ENCODE peak calls at places on chromosomes 6 and 20, in seven cellular contexts. W, U, G, Y, E, O and P are unnamed samples.

GRCh38 chr6:105898286-105898685 is 187.8 kb upstream of the PRDM1 start:
- DNase-seq in O (no peak), G (peak), W (no peak), E (no peak), Y (peak), U (peak), P (peak)

GRCh38 chr6:64281167-64281566 is 645.6 kb downstream of the PHF3 start:
- DNase-seq in U (no peak), W (no peak), G (no peak), E (no peak), O (no peak), Y (no peak), P (no peak)

GRCh38 chr6:42979523-42980177 is 669 bp upstream of the PEX6 start:
- DNase-seq in O (no peak), W (no peak), Y (peak), G (peak), U (no peak), E (no peak), P (no peak)

GRCh38 chr6:44273617-44274016 is 3.4 kb downstream of the TMEM151B start:
- DNase-seq in G (no peak), Y (no peak), W (no peak), O (no peak), E (no peak), U (no peak), P (no peak)

GRCh38 chr6:37103169-37104039 is 66.5 kb upstream of the PIM1 start:
- DNase-seq in Y (peak), G (no peak), E (peak), O (no peak), U (no peak), W (peak), P (peak)

GRCh38 chr6:79048611-79049010 is 29.4 kb downstream of the PHIP start:
- DNase-seq in Y (peak), U (no peak), W (no peak), E (no peak), G (peak), O (no peak), P (peak)

GRCh38 chr6:27494987-27495385 is 22.1 kb upstream of the ZNF184 start:
- DNase-seq in Y (no peak), G (no peak), O (no peak), E (no peak), U (no peak), W (no peak), P (no peak)

GRCh38 chr6:124294572-124294971 is 490.9 kb downstream of the NKAIN2 start:
- DNase-seq in Y (no peak), O (no peak), G (peak), U (no peak), W (no peak), E (no peak), P (peak)

GRCh38 chr6:26478100-26478984 is 20.6 kb downstream of the BTN2A1 start:
- DNase-seq in G (no peak), U (no peak), E (no peak), W (no peak), O (no peak), Y (no peak), P (no peak)

GRCh38 chr6:113997106-113997505 is 26.2 kb upstream of the HDAC2 start:
- DNase-seq in U (peak), Y (peak), E (no peak), O (no peak), W (no peak), G (peak), P (peak)

GRCh38 chr6:50128420-50129005 is 78.8 kb upstream of the DEFB112 start:
- DNase-seq in O (no peak), Y (peak), G (no peak), U (no peak), W (no peak), E (no peak), P (peak)

GRCh38 chr6:25061289-25061945 is 125.7 kb upstream of the RIPOR2 start:
- DNase-seq in O (no peak), U (no peak), W (no peak), G (peak), E (no peak), Y (peak), P (peak)

GRCh38 chr6:14441371-14441781 is 323.8 kb downstream of the CD83 start:
- DNase-seq in Y (peak), E (peak), W (no peak), U (no peak), G (no peak), O (no peak), P (peak)

GRCh38 chr20:35909176-35909575 is 45.1 kb downstream of the SCAND1 start:
- DNase-seq in O (no peak), E (no peak), Y (no peak), W (no peak), U (no peak), G (no peak), P (no peak)

DNA sequence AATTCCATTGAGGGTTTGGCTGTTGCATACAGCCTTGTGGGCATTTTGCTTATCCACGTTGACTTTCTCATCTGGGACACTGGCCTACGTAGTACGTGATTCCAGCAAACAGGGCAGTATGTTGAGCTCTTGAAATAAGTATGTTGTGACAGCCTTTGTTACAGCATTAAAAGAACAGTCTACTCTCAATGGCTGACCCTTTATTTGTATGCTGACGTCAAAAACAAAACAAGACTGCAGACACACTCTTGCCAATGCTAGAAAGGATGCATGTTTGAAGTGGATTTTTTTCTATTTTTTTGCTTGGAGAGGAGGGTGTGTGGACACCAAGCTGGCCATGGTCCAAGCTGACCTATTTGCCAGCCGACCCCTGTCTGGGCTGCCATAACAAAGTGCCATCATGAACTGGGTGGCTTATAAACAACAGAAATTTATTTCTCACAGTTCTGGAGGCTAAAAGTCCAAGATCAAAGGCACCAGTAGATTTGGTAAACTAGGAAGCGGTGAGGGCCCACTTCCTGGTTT is 10.8 kb upstream of the SNHG17 start:
- DNase-seq in G (no peak), E (no peak), Y (no peak), W (no peak), O (no peak), U (no peak), P (no peak)
- H3K4me3 ChIP-seq in G (peak), E (peak), Y (peak), W (peak), O (peak), U (peak), P (peak)

GRCh38 chr20:23492292-23492691 is 1.4 kb downstream of the CST8 start:
- DNase-seq in Y (no peak), E (no peak), G (no peak), W (no peak), O (no peak), U (no peak), P (no peak)
- H3K4me3 ChIP-seq in Y (no peak), E (no peak), G (no peak), W (no peak), O (no peak), U (no peak), P (no peak)

DNA sequence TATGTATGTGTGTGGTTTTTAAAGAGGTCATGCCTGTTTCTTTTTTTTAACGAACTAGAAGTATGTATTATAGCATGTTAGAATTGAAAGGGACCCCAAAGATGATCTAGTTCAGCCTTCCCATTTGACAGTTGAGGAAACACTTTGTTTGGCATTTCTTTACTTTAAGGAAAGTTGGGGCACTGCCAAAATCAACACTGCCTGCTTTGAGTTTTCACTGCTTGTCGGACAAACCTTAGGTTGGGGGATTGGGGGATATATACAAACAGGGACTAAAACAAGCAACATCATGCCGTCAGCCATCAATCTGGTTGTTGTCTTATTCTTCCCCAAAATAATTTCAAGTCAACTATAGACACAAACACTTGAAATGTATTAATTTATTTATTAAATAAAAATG is 14.1 kb upstream of the CALHM6 start:
- DNase-seq in U (no peak), O (no peak), W (no peak), G (peak), E (no peak), Y (no peak), P (no peak)
- H3K4me3 ChIP-seq in U (peak), O (no peak), W (no peak), G (no peak), E (no peak), Y (peak), P (no peak)

GRCh38 chr6:46734867-46735719 is at the start of gene PLA2G7:
- DNase-seq in O (no peak), W (peak), G (no peak), U (no peak), E (peak), Y (peak), P (no peak)

GRCh38 chr6:46736913-46737312 is 1.7 kb upstream of the PLA2G7 start:
- DNase-seq in W (no peak), G (no peak), E (no peak), Y (no peak), U (no peak), O (no peak), P (no peak)

GRCh38 chr6:46730918-46731461 is 4.2 kb downstream of the PLA2G7 start:
- DNase-seq in W (no peak), O (no peak), Y (no peak), E (no peak), U (no peak), G (no peak), P (no peak)

GRCh38 chr6:46733410-46733809 is 1.8 kb downstream of the PLA2G7 start:
- DNase-seq in O (no peak), Y (no peak), E (no peak), W (no peak), U (no peak), G (no peak), P (no peak)

DNA sequence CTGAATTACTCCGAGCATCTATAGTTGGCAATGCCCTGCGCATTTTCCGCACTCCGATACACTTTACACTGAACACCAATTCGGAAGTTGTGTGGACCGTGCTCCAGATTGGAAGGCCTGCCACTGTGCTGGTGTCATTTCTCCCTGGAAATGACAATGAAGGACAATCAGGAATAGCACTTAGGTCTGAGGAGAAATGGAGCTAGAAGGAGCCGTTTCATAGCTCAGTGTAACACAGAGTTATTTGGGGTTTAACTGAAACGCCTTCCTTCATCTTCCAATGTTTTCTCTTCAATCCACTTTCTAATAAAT is 501 bp upstream of the PLA2G7 start:
- DNase-seq in W (no peak), Y (no peak), E (no peak), O (no peak), U (no peak), G (no peak), P (no peak)
- H3K4me3 ChIP-seq in W (peak), Y (peak), E (peak), O (peak), U (no peak), G (peak), P (no peak)

DNA sequence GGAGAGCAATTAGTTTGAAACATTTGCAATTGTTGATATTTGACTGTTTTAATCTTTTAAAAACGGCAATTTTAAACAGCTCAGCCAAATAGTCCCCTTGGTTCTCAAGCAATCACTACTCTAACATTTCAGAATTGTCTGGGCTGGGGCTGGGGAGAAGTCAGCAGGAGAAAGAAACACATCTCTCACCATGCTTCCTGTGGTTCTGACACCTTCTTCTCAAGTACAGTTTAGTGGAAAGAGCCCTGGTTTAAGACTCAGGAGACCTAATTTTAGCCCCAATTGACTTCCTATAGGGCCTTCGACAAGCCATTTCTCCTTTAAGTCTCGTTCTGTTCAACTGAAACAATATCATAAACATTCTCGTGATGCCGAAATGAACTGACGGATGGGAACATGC is 168.4 kb upstream of the CDYL start:
- DNase-seq in G (no peak), W (no peak), U (no peak), Y (no peak), E (no peak), O (no peak), P (no peak)
- H3K4me3 ChIP-seq in G (no peak), W (no peak), U (no peak), Y (no peak), E (no peak), O (peak), P (no peak)

GRCh38 chr6:1703091-1703855 is 93.6 kb downstream of the FOXC1 start:
- DNase-seq in G (no peak), E (no peak), U (no peak), W (no peak), O (no peak), Y (no peak), P (no peak)

GRCh38 chr6:1703923-1704322 is 94.2 kb downstream of the FOXC1 start:
- DNase-seq in U (no peak), E (no peak), Y (no peak), G (no peak), W (no peak), O (no peak), P (no peak)

GRCh38 chr6:1700283-1700967 is 90.7 kb downstream of the FOXC1 start:
- DNase-seq in E (no peak), W (no peak), Y (no peak), G (no peak), U (no peak), O (no peak), P (no peak)

GRCh38 chr6:1702580-1703051 is 92.9 kb downstream of the FOXC1 start:
- DNase-seq in O (no peak), Y (no peak), W (no peak), G (no peak), U (no peak), E (no peak), P (no peak)

GRCh38 chr6:1701668-1702353 is 92.1 kb downstream of the FOXC1 start:
- DNase-seq in U (peak), Y (peak), O (peak), E (peak), W (no peak), G (peak), P (peak)
- H3K4me3 ChIP-seq in U (no peak), Y (peak), O (peak), E (no peak), W (no peak), G (no peak), P (no peak)

DNA sequence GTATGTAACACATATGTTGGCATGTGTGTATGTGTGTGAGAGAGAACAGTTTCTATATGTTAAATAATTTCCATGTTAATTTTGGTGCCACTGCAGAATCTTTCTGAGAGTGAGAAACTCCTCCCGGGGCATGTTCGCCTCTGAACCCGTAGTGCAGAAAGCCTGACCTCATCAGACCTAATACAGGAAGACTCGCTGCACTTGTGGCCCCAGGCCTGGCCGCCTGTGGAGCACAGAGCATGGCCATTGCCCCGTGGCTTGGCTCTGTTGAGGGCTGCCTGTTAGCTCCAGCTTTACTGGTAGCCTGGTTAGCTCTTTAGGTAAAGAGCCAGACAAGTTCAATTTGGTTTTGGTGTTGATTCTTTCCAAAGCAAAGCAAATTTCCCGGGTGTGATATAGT is 25.5 kb downstream of the FARS2 start:
- DNase-seq in W (no peak), O (no peak), U (no peak), Y (no peak), E (no peak), G (no peak), P (no peak)
- H3K4me3 ChIP-seq in W (no peak), O (no peak), U (no peak), Y (no peak), E (no peak), G (no peak), P (no peak)